ENCODE peak calls at places on chromosome 19, in ten cellular contexts. One of them, this sample, is unnamed.

GRCh38 chr19:34644991-34645461 is 31.9 kb downstream of the SCGB2B2 start:
- ATAC-seq in activated naive CD8-positive, alpha-beta T cell treated with anti-CD3 and anti-CD28 coated beads, Interleukin-2, amount 10 ng/mL, durations not matched to agents 7 days and 5 days: no peak
- ATAC-seq in activated T-cell treated with anti-CD3 and anti-CD28 coated beads, Interleukin-2, amount 50 U/mL, for 72 hours: no peak
- ATAC-seq in naive thymus-derived CD8-positive, alpha-beta T cell: no peak
- ATAC-seq in CD4-positive, alpha-beta T cell: no peak
- ATAC-seq in effector memory CD8-positive, alpha-beta T cell: no peak
- ATAC-seq in pancreas: no peak
- ATAC-seq in heart right ventricle: no peak
- ATAC-seq in Panc1: peak; percentile 70
- ATAC-seq in WTC11: no peak
- ATAC-seq in this sample: no peak

GRCh38 chr19:1221141-1221903 is 15.7 kb downstream of the STK11 start:
- ATAC-seq in activated naive CD8-positive, alpha-beta T cell treated with anti-CD3 and anti-CD28 coated beads, Interleukin-2, amount 10 ng/mL, durations not matched to agents 7 days and 5 days: no peak
- ATAC-seq in activated T-cell treated with anti-CD3 and anti-CD28 coated beads, Interleukin-2, amount 50 U/mL, for 72 hours: no peak
- ATAC-seq in naive thymus-derived CD8-positive, alpha-beta T cell: no peak
- ATAC-seq in CD4-positive, alpha-beta T cell: no peak
- ATAC-seq in effector memory CD8-positive, alpha-beta T cell: no peak
- ATAC-seq in pancreas: peak; percentile 82
- ATAC-seq in heart right ventricle: peak; percentile 46
- ATAC-seq in Panc1: peak; percentile 47
- ATAC-seq in WTC11: peak; percentile 27
- ATAC-seq in this sample: no peak

GRCh38 chr19:12330340-12330739 is 3.1 kb downstream of the ZNF563 start:
- ATAC-seq in activated naive CD8-positive, alpha-beta T cell treated with anti-CD3 and anti-CD28 coated beads, Interleukin-2, amount 10 ng/mL, durations not matched to agents 7 days and 5 days: no peak
- ATAC-seq in activated T-cell treated with anti-CD3 and anti-CD28 coated beads, Interleukin-2, amount 50 U/mL, for 72 hours: no peak
- ATAC-seq in naive thymus-derived CD8-positive, alpha-beta T cell: no peak
- ATAC-seq in CD4-positive, alpha-beta T cell: no peak
- ATAC-seq in effector memory CD8-positive, alpha-beta T cell: no peak
- ATAC-seq in pancreas: no peak
- ATAC-seq in heart right ventricle: no peak
- ATAC-seq in Panc1: no peak
- ATAC-seq in WTC11: no peak
- ATAC-seq in this sample: no peak

GRCh38 chr19:47112166-47112663 is 1.4 kb downstream of the ZC3H4 start:
- ATAC-seq in activated naive CD8-positive, alpha-beta T cell treated with anti-CD3 and anti-CD28 coated beads, Interleukin-2, amount 10 ng/mL, durations not matched to agents 7 days and 5 days: peak; percentile 12
- ATAC-seq in activated T-cell treated with anti-CD3 and anti-CD28 coated beads, Interleukin-2, amount 50 U/mL, for 72 hours: peak; percentile 15
- ATAC-seq in naive thymus-derived CD8-positive, alpha-beta T cell: peak; percentile 15
- ATAC-seq in CD4-positive, alpha-beta T cell: peak; percentile 13
- ATAC-seq in effector memory CD8-positive, alpha-beta T cell: peak; percentile 12
- ATAC-seq in pancreas: peak; percentile 39
- ATAC-seq in heart right ventricle: peak; percentile 62
- ATAC-seq in Panc1: peak; percentile 62
- ATAC-seq in WTC11: no peak
- ATAC-seq in this sample: peak; percentile 10

GRCh38 chr19:52007436-52007804 is 591 bp downstream of the ZNF615 start:
- ATAC-seq in activated naive CD8-positive, alpha-beta T cell treated with anti-CD3 and anti-CD28 coated beads, Interleukin-2, amount 10 ng/mL, durations not matched to agents 7 days and 5 days: no peak
- ATAC-seq in activated T-cell treated with anti-CD3 and anti-CD28 coated beads, Interleukin-2, amount 50 U/mL, for 72 hours: peak; percentile 29
- ATAC-seq in naive thymus-derived CD8-positive, alpha-beta T cell: peak; percentile 2
- ATAC-seq in CD4-positive, alpha-beta T cell: no peak
- ATAC-seq in effector memory CD8-positive, alpha-beta T cell: no peak
- ATAC-seq in pancreas: peak; percentile 68
- ATAC-seq in heart right ventricle: peak; percentile 24
- ATAC-seq in Panc1: peak; percentile 79
- ATAC-seq in WTC11: peak; percentile 71
- ATAC-seq in this sample: peak; percentile 8

GRCh38 chr19:3275068-3275582 is 50.7 kb downstream of the CELF5 start:
- ATAC-seq in activated naive CD8-positive, alpha-beta T cell treated with anti-CD3 and anti-CD28 coated beads, Interleukin-2, amount 10 ng/mL, durations not matched to agents 7 days and 5 days: peak; percentile 45
- ATAC-seq in activated T-cell treated with anti-CD3 and anti-CD28 coated beads, Interleukin-2, amount 50 U/mL, for 72 hours: peak; percentile 45
- ATAC-seq in naive thymus-derived CD8-positive, alpha-beta T cell: peak; percentile 40
- ATAC-seq in CD4-positive, alpha-beta T cell: peak; percentile 4
- ATAC-seq in effector memory CD8-positive, alpha-beta T cell: peak; percentile 30
- ATAC-seq in pancreas: peak; percentile 31
- ATAC-seq in heart right ventricle: no peak
- ATAC-seq in Panc1: peak; percentile 77
- ATAC-seq in WTC11: peak; percentile 52
- ATAC-seq in this sample: peak; percentile 43

GRCh38 chr19:18848860-18849661 is 17.3 kb downstream of the UPF1 start:
- ATAC-seq in activated naive CD8-positive, alpha-beta T cell treated with anti-CD3 and anti-CD28 coated beads, Interleukin-2, amount 10 ng/mL, durations not matched to agents 7 days and 5 days: no peak
- ATAC-seq in activated T-cell treated with anti-CD3 and anti-CD28 coated beads, Interleukin-2, amount 50 U/mL, for 72 hours: peak; percentile 51
- ATAC-seq in naive thymus-derived CD8-positive, alpha-beta T cell: no peak
- ATAC-seq in CD4-positive, alpha-beta T cell: no peak
- ATAC-seq in effector memory CD8-positive, alpha-beta T cell: no peak
- ATAC-seq in pancreas: peak; percentile 52
- ATAC-seq in heart right ventricle: peak; percentile 77
- ATAC-seq in Panc1: no peak
- ATAC-seq in WTC11: no peak
- ATAC-seq in this sample: peak; percentile 57

GRCh38 chr19:13163609-13164364 is 13.6 kb downstream of the IER2 start:
- ATAC-seq in activated naive CD8-positive, alpha-beta T cell treated with anti-CD3 and anti-CD28 coated beads, Interleukin-2, amount 10 ng/mL, durations not matched to agents 7 days and 5 days: peak; percentile 14
- ATAC-seq in activated T-cell treated with anti-CD3 and anti-CD28 coated beads, Interleukin-2, amount 50 U/mL, for 72 hours: peak; percentile 29
- ATAC-seq in naive thymus-derived CD8-positive, alpha-beta T cell: peak; percentile 11
- ATAC-seq in CD4-positive, alpha-beta T cell: peak; percentile 2
- ATAC-seq in effector memory CD8-positive, alpha-beta T cell: no peak
- ATAC-seq in pancreas: peak; percentile 45
- ATAC-seq in heart right ventricle: peak; percentile 36
- ATAC-seq in Panc1: peak; percentile 56
- ATAC-seq in WTC11: peak; percentile 15
- ATAC-seq in this sample: peak; percentile 8

GRCh38 chr19:15038304-15038703 is 11.0 kb upstream of the CASP14 start:
- ATAC-seq in activated naive CD8-positive, alpha-beta T cell treated with anti-CD3 and anti-CD28 coated beads, Interleukin-2, amount 10 ng/mL, durations not matched to agents 7 days and 5 days: no peak
- ATAC-seq in activated T-cell treated with anti-CD3 and anti-CD28 coated beads, Interleukin-2, amount 50 U/mL, for 72 hours: no peak
- ATAC-seq in naive thymus-derived CD8-positive, alpha-beta T cell: no peak
- ATAC-seq in CD4-positive, alpha-beta T cell: no peak
- ATAC-seq in effector memory CD8-positive, alpha-beta T cell: no peak
- ATAC-seq in pancreas: no peak
- ATAC-seq in heart right ventricle: no peak
- ATAC-seq in Panc1: no peak
- ATAC-seq in WTC11: no peak
- ATAC-seq in this sample: no peak

GRCh38 chr19:6772866-6773322 is 386 bp downstream of the VAV1 start:
- ATAC-seq in activated naive CD8-positive, alpha-beta T cell treated with anti-CD3 and anti-CD28 coated beads, Interleukin-2, amount 10 ng/mL, durations not matched to agents 7 days and 5 days: no peak
- ATAC-seq in activated T-cell treated with anti-CD3 and anti-CD28 coated beads, Interleukin-2, amount 50 U/mL, for 72 hours: no peak
- ATAC-seq in naive thymus-derived CD8-positive, alpha-beta T cell: no peak
- ATAC-seq in CD4-positive, alpha-beta T cell: no peak
- ATAC-seq in effector memory CD8-positive, alpha-beta T cell: no peak
- ATAC-seq in pancreas: no peak
- ATAC-seq in heart right ventricle: no peak
- ATAC-seq in Panc1: no peak
- ATAC-seq in WTC11: no peak
- ATAC-seq in this sample: peak; percentile 3

GRCh38 chr19:2722541-2723344 is 1.6 kb upstream of the DIRAS1 start:
- ATAC-seq in activated naive CD8-positive, alpha-beta T cell treated with anti-CD3 and anti-CD28 coated beads, Interleukin-2, amount 10 ng/mL, durations not matched to agents 7 days and 5 days: no peak
- ATAC-seq in activated T-cell treated with anti-CD3 and anti-CD28 coated beads, Interleukin-2, amount 50 U/mL, for 72 hours: no peak
- ATAC-seq in naive thymus-derived CD8-positive, alpha-beta T cell: no peak
- ATAC-seq in CD4-positive, alpha-beta T cell: no peak
- ATAC-seq in effector memory CD8-positive, alpha-beta T cell: no peak
- ATAC-seq in pancreas: peak; percentile 67
- ATAC-seq in heart right ventricle: peak; percentile 74
- ATAC-seq in Panc1: peak; percentile 79
- ATAC-seq in WTC11: no peak
- ATAC-seq in this sample: no peak